ENCODE peak calls at places on chromosomes 13 and 19, in four cellular contexts. Z is stimulated activated CD4-positive, alpha-beta T cell treated with anti-CD3 and anti-CD28 coated beads, TNF-alpha, amount 100 ng/mL, for 48 hours; Q is HTR-8/SVneo; E is endothelial cell. N is an unnamed sample.

GRCh38 chr13:42190529-42190928 is 81.4 kb upstream of the AKAP11 start:
- DNase-seq in Q (no peak), E (no peak), Z (no peak), N (no peak)

GRCh38 chr19:51702754-51703654 is 9.9 kb downstream of the SPACA6 start:
- DNase-seq in E (no peak), Q (no peak), Z (no peak), N (no peak)

GRCh38 chr19:27718262-27718661 is 1494.7 kb downstream of the UQCRFS1 start:
- DNase-seq in Q (no peak), E (no peak), Z (no peak), N (no peak)

GRCh38 chr13:29434217-29434940 is 161.1 kb downstream of the SLC7A1 start:
- DNase-seq in Z (no peak), E (no peak), Q (no peak), N (no peak)

GRCh38 chr19:40419780-40420179 is 6.0 kb downstream of the SERTAD1 start:
- DNase-seq in Z (no peak), E (no peak), Q (no peak), N (no peak)

GRCh38 chr13:75255653-75256052 is 226.3 kb downstream of the TBC1D4 start:
- DNase-seq in E (no peak), Q (no peak), Z (no peak), N (no peak)

GRCh38 chr19:46787331-46788100 is 878 bp downstream of the SLC1A5 start:
- DNase-seq in E (peak; percentile 49), Q (peak; percentile 44), Z (no peak), N (peak; percentile 45)

GRCh38 chr13:47087841-47088240 is 191.0 kb upstream of the HTR2A start:
- DNase-seq in Q (no peak), Z (no peak), E (no peak), N (no peak)

GRCh38 chr19:13155472-13156284 is 5.5 kb downstream of the IER2 start:
- DNase-seq in Q (peak; percentile 65), E (peak; percentile 77), Z (no peak), N (peak; percentile 16)

GRCh38 chr19:35000647-35001501 is 751 bp downstream of the GRAMD1A start:
- DNase-seq in Q (no peak), Z (no peak), E (peak; percentile 30), N (no peak)

GRCh38 chr13:113877149-113877990 is 13.5 kb upstream of the GAS6 start:
- DNase-seq in Z (no peak), Q (no peak), E (no peak), N (no peak)

GRCh38 chr13:23656637-23657036 is 86.4 kb downstream of the TNFRSF19 start:
- DNase-seq in E (no peak), Z (no peak), Q (no peak), N (no peak)

GRCh38 chr19:51289635-51290034 is 21.8 kb upstream of the IGLON5 start:
- DNase-seq in Z (no peak), Q (no peak), E (no peak), N (no peak)

GRCh38 chr13:95656386-95657015 is 12.0 kb upstream of the DZIP1 start:
- DNase-seq in Z (no peak), Q (no peak), E (no peak), N (no peak)

GRCh38 chr19:30682576-30683536 is 310.7 kb downstream of the ZNF536 start:
- DNase-seq in Z (peak; percentile 32), Q (peak; percentile 82), E (peak; percentile 83), N (peak; percentile 66)

GRCh38 chr13:23322353-23323336 is 110.9 kb downstream of the SACS start:
- DNase-seq in Q (no peak), Z (no peak), E (no peak), N (no peak)

GRCh38 chr13:80946008-80946802 is 605.3 kb upstream of the SPRY2 start:
- DNase-seq in Z (no peak), Q (no peak), E (no peak), N (no peak)

GRCh38 chr13:37708101-37708500 is 109.5 kb upstream of the POSTN start:
- DNase-seq in Q (no peak), E (no peak), Z (no peak), N (no peak)

GRCh38 chr19:46303702-46304397 is 7.0 kb downstream of the HIF3A start:
- DNase-seq in Z (no peak), E (peak; percentile 80), Q (no peak), N (peak; percentile 77)

GRCh38 chr19:51441410-51442390 is 16.6 kb downstream of the SIGLEC8 start:
- DNase-seq in Q (no peak), E (peak; percentile 46), Z (peak; percentile 72), N (no peak)

GRCh38 chr13:96984061-96984508 is 10.2 kb downstream of the OXGR1 start:
- DNase-seq in Q (no peak), E (peak; percentile 28), Z (no peak), N (peak; percentile 19)

GRCh38 chr13:113907637-113908617 is 44.1 kb upstream of the GAS6 start:
- DNase-seq in Q (peak; percentile 45), E (no peak), Z (no peak), N (no peak)

GRCh38 chr19:5152767-5153532 is 184.0 kb downstream of the KDM4B start:
- DNase-seq in Z (no peak), E (no peak), Q (no peak), N (no peak)

GRCh38 chr19:1261863-1262686 is 7.1 kb upstream of the CIRBP start:
- DNase-seq in Z (no peak), E (no peak), Q (no peak), N (peak; percentile 76)

GRCh38 chr19:50371914-50372475 is 4.3 kb upstream of the NR1H2 start:
- DNase-seq in E (no peak), Z (no peak), Q (no peak), N (no peak)

N was measured in LoVo.